ENCODE peak calls at places on chromosome 1, in nine cellular contexts. U, C, V, Y, P, H, M, J and W are unnamed samples.

GRCh38 chr1:30735668-30736498 is 12.5 kb upstream of the MATN1 start:
- DNase-seq in U (no peak), C (no peak), V (no peak), Y (no peak), P (no peak), H (no peak), M (no peak), J (no peak), W (no peak)

GRCh38 chr1:156100205-156100995 is 14.1 kb upstream of the LMNA start:
- DNase-seq in U (no peak), C (no peak), V (no peak), Y (no peak), P (no peak), H (no peak), M (no peak), J (no peak), W (no peak)

GRCh38 chr1:172431721-172432192 is 11.3 kb downstream of the C1orf105 start:
- DNase-seq in U (no peak), C (no peak), V (no peak), Y (no peak), P (no peak), H (no peak), M (no peak), J (peak), W (no peak)

GRCh38 chr1:75615664-75616435 is 4.9 kb upstream of the SLC44A5 start:
- DNase-seq in U (peak), C (no peak), V (no peak), Y (peak), P (peak), H (peak), M (peak), J (peak), W (no peak)

GRCh38 chr1:42933610-42934009 is 25.1 kb downstream of the SLC2A1 start:
- DNase-seq in U (no peak), C (no peak), V (no peak), Y (no peak), P (no peak), H (no peak), M (no peak), J (no peak), W (no peak)

GRCh38 chr1:204986181-204986580 is 56.8 kb upstream of the CNTN2 start:
- DNase-seq in U (no peak), C (no peak), V (no peak), Y (no peak), P (no peak), H (no peak), M (no peak), J (no peak), W (no peak)

GRCh38 chr1:226945106-226945857 is 5.2 kb downstream of the COQ8A start:
- DNase-seq in U (no peak), C (no peak), V (no peak), Y (no peak), P (no peak), H (no peak), M (no peak), J (peak), W (no peak)

GRCh38 chr1:39195166-39196111 is 9.1 kb upstream of the MACF1 start:
- DNase-seq in U (no peak), C (no peak), V (no peak), Y (peak), P (no peak), H (no peak), M (no peak), J (no peak), W (no peak)

GRCh38 chr1:1371354-1371740 is 3.7 kb downstream of the AURKAIP1 start:
- DNase-seq in U (no peak), C (no peak), V (no peak), Y (peak), P (no peak), H (no peak), M (no peak), J (peak), W (no peak)

GRCh38 chr1:98865796-98866195 is 138.9 kb downstream of the PLPPR5 start:
- DNase-seq in U (no peak), C (no peak), V (no peak), Y (no peak), P (no peak), H (no peak), M (no peak), J (no peak), W (no peak)

GRCh38 chr1:51636191-51636590 is 19.3 kb downstream of the OSBPL9 start:
- DNase-seq in U (no peak), C (no peak), V (no peak), Y (no peak), P (no peak), H (no peak), M (no peak), J (no peak), W (no peak)

GRCh38 chr1:183097438-183098051 is 74.3 kb downstream of the LAMC1 start:
- DNase-seq in U (no peak), C (no peak), V (no peak), Y (no peak), P (no peak), H (no peak), M (no peak), J (no peak), W (no peak)

GRCh38 chr1:152745765-152746444 is 11.9 kb upstream of the KPRP start:
- DNase-seq in U (no peak), C (no peak), V (no peak), Y (no peak), P (no peak), H (no peak), M (no peak), J (no peak), W (no peak)

GRCh38 chr1:7299994-7300393 is 471.1 kb upstream of the VAMP3 start:
- DNase-seq in U (no peak), C (no peak), V (no peak), Y (peak), P (no peak), H (no peak), M (no peak), J (no peak), W (no peak)